ENCODE peak calls at places on chromosomes 7 and 10, in nine cellular contexts. One of them, this sample, is unnamed.

GRCh38 chr7:81462672-81463071 is 307.2 kb downstream of the HGF start:
- DNase-seq in nephron progenitor cell: no peak
- DNase-seq in A549: peak
- DNase-seq in AG04450: peak
- DNase-seq in neural progenitor cell: no peak
- DNase-seq in AG09309: peak
- DNase-seq in upper lobe of right lung: no peak
- DNase-seq in choroid plexus epithelial cell: peak
- DNase-seq in cardiac muscle cell: no peak
- DNase-seq in this sample: no peak

GRCh38 chr10:102675887-102676616 is 31.8 kb downstream of the TRIM8 start:
- DNase-seq in nephron progenitor cell: peak
- DNase-seq in A549: no peak
- DNase-seq in AG04450: peak
- DNase-seq in neural progenitor cell: peak
- DNase-seq in AG09309: peak
- DNase-seq in upper lobe of right lung: no peak
- DNase-seq in choroid plexus epithelial cell: peak
- DNase-seq in cardiac muscle cell: no peak
- DNase-seq in this sample: peak

GRCh38 chr10:47261556-47261955 is 38.4 kb upstream of the GDF10 start:
- DNase-seq in nephron progenitor cell: no peak
- DNase-seq in A549: no peak
- DNase-seq in AG04450: no peak
- DNase-seq in neural progenitor cell: no peak
- DNase-seq in AG09309: no peak
- DNase-seq in upper lobe of right lung: no peak
- DNase-seq in choroid plexus epithelial cell: no peak
- DNase-seq in cardiac muscle cell: no peak
- DNase-seq in this sample: no peak

GRCh38 chr7:138832966-138833365 is 35.0 kb upstream of the ATP6V0A4 start:
- DNase-seq in nephron progenitor cell: no peak
- DNase-seq in A549: no peak
- DNase-seq in AG04450: no peak
- DNase-seq in neural progenitor cell: no peak
- DNase-seq in AG09309: no peak
- DNase-seq in upper lobe of right lung: no peak
- DNase-seq in choroid plexus epithelial cell: no peak
- DNase-seq in cardiac muscle cell: no peak
- DNase-seq in this sample: no peak

GRCh38 chr10:6757119-6757518 is 177.0 kb upstream of the PRKCQ start:
- DNase-seq in nephron progenitor cell: no peak
- DNase-seq in A549: no peak
- DNase-seq in AG04450: no peak
- DNase-seq in neural progenitor cell: no peak
- DNase-seq in AG09309: no peak
- DNase-seq in upper lobe of right lung: no peak
- DNase-seq in choroid plexus epithelial cell: no peak
- DNase-seq in cardiac muscle cell: no peak
- DNase-seq in this sample: no peak

GRCh38 chr7:44194069-44194468 is 4.8 kb upstream of the GCK start:
- DNase-seq in nephron progenitor cell: no peak
- DNase-seq in A549: no peak
- DNase-seq in AG04450: no peak
- DNase-seq in neural progenitor cell: no peak
- DNase-seq in AG09309: no peak
- DNase-seq in upper lobe of right lung: peak
- DNase-seq in choroid plexus epithelial cell: peak
- DNase-seq in cardiac muscle cell: no peak
- DNase-seq in this sample: no peak

GRCh38 chr7:92179393-92179924 is 517 bp upstream of the LRRD1 start:
- DNase-seq in nephron progenitor cell: no peak
- DNase-seq in A549: no peak
- DNase-seq in AG04450: no peak
- DNase-seq in neural progenitor cell: peak
- DNase-seq in AG09309: no peak
- DNase-seq in upper lobe of right lung: no peak
- DNase-seq in choroid plexus epithelial cell: peak
- DNase-seq in cardiac muscle cell: no peak
- DNase-seq in this sample: peak

GRCh38 chr7:96401200-96401599 is 79.3 kb upstream of the SLC25A13 start:
- DNase-seq in nephron progenitor cell: no peak
- DNase-seq in A549: no peak
- DNase-seq in AG04450: no peak
- DNase-seq in neural progenitor cell: peak
- DNase-seq in AG09309: no peak
- DNase-seq in upper lobe of right lung: no peak
- DNase-seq in choroid plexus epithelial cell: no peak
- DNase-seq in cardiac muscle cell: no peak
- DNase-seq in this sample: no peak

GRCh38 chr10:5136468-5137087 is 42.4 kb downstream of the AKR1C3 start:
- DNase-seq in nephron progenitor cell: no peak
- DNase-seq in A549: no peak
- DNase-seq in AG04450: no peak
- DNase-seq in neural progenitor cell: no peak
- DNase-seq in AG09309: no peak
- DNase-seq in upper lobe of right lung: no peak
- DNase-seq in choroid plexus epithelial cell: no peak
- DNase-seq in cardiac muscle cell: no peak
- DNase-seq in this sample: no peak

GRCh38 chr10:88395677-88396076 is 187.4 kb downstream of the RNLS start:
- DNase-seq in nephron progenitor cell: no peak
- DNase-seq in A549: peak
- DNase-seq in AG04450: no peak
- DNase-seq in neural progenitor cell: no peak
- DNase-seq in AG09309: no peak
- DNase-seq in upper lobe of right lung: no peak
- DNase-seq in choroid plexus epithelial cell: peak
- DNase-seq in cardiac muscle cell: no peak
- DNase-seq in this sample: no peak

GRCh38 chr7:2466675-2467074 is 9.5 kb downstream of the GRIFIN start:
- DNase-seq in nephron progenitor cell: no peak
- DNase-seq in A549: no peak
- DNase-seq in AG04450: no peak
- DNase-seq in neural progenitor cell: no peak
- DNase-seq in AG09309: no peak
- DNase-seq in upper lobe of right lung: no peak
- DNase-seq in choroid plexus epithelial cell: no peak
- DNase-seq in cardiac muscle cell: no peak
- DNase-seq in this sample: no peak
- TF ChIP-seq CTCF in nephron progenitor cell: no peak
- TF ChIP-seq CTCF in A549: no peak
- TF ChIP-seq CTCF in AG04450: no peak
- TF ChIP-seq CTCF in neural progenitor cell: no peak
- TF ChIP-seq CTCF in AG09309: no peak
- TF ChIP-seq CTCF in upper lobe of right lung: no peak
- TF ChIP-seq CTCF in choroid plexus epithelial cell: no peak
- TF ChIP-seq CTCF in cardiac muscle cell: no peak
- TF ChIP-seq CTCF in this sample: no peak

GRCh38 chr7:26197153-26198115 is 3.1 kb downstream of the HNRNPA2B1 start:
- DNase-seq in nephron progenitor cell: no peak
- DNase-seq in A549: no peak
- DNase-seq in AG04450: no peak
- DNase-seq in neural progenitor cell: no peak
- DNase-seq in AG09309: no peak
- DNase-seq in upper lobe of right lung: no peak
- DNase-seq in choroid plexus epithelial cell: no peak
- DNase-seq in cardiac muscle cell: no peak
- DNase-seq in this sample: no peak

GRCh38 chr7:26200113-26200443 is 468 bp downstream of the HNRNPA2B1 start:
- DNase-seq in nephron progenitor cell: peak
- DNase-seq in A549: peak
- DNase-seq in AG04450: no peak
- DNase-seq in neural progenitor cell: peak
- DNase-seq in AG09309: no peak
- DNase-seq in upper lobe of right lung: peak
- DNase-seq in choroid plexus epithelial cell: no peak
- DNase-seq in cardiac muscle cell: peak
- DNase-seq in this sample: peak

GRCh38 chr7:26199301-26200112 is 1.0 kb downstream of the HNRNPA2B1 start:
- DNase-seq in nephron progenitor cell: peak
- DNase-seq in A549: peak
- DNase-seq in AG04450: no peak
- DNase-seq in neural progenitor cell: peak
- DNase-seq in AG09309: no peak
- DNase-seq in upper lobe of right lung: peak
- DNase-seq in choroid plexus epithelial cell: no peak
- DNase-seq in cardiac muscle cell: peak
- DNase-seq in this sample: no peak

GRCh38 chr7:26198781-26199169 is 1.8 kb downstream of the HNRNPA2B1 start:
- DNase-seq in nephron progenitor cell: no peak
- DNase-seq in A549: no peak
- DNase-seq in AG04450: no peak
- DNase-seq in neural progenitor cell: no peak
- DNase-seq in AG09309: no peak
- DNase-seq in upper lobe of right lung: no peak
- DNase-seq in choroid plexus epithelial cell: no peak
- DNase-seq in cardiac muscle cell: no peak
- DNase-seq in this sample: no peak

GRCh38 chr7:26198133-26198780 is 2.3 kb downstream of the HNRNPA2B1 start:
- DNase-seq in nephron progenitor cell: no peak
- DNase-seq in A549: no peak
- DNase-seq in AG04450: no peak
- DNase-seq in neural progenitor cell: peak
- DNase-seq in AG09309: no peak
- DNase-seq in upper lobe of right lung: no peak
- DNase-seq in choroid plexus epithelial cell: no peak
- DNase-seq in cardiac muscle cell: no peak
- DNase-seq in this sample: no peak
- TF ChIP-seq CTCF in nephron progenitor cell: peak
- TF ChIP-seq CTCF in A549: peak
- TF ChIP-seq CTCF in AG04450: peak
- TF ChIP-seq CTCF in neural progenitor cell: peak
- TF ChIP-seq CTCF in AG09309: peak
- TF ChIP-seq CTCF in upper lobe of right lung: peak
- TF ChIP-seq CTCF in choroid plexus epithelial cell: peak
- TF ChIP-seq CTCF in cardiac muscle cell: peak
- TF ChIP-seq CTCF in this sample: peak

GRCh38 chr7:149494738-149495368 is 2.8 kb downstream of the ZNF746 start:
- DNase-seq in nephron progenitor cell: no peak
- DNase-seq in A549: peak
- DNase-seq in AG04450: peak
- DNase-seq in neural progenitor cell: no peak
- DNase-seq in AG09309: peak
- DNase-seq in upper lobe of right lung: no peak
- DNase-seq in choroid plexus epithelial cell: peak
- DNase-seq in cardiac muscle cell: no peak
- DNase-seq in this sample: no peak

GRCh38 chr7:149490083-149490482 is 7.5 kb downstream of the ZNF746 start:
- DNase-seq in nephron progenitor cell: no peak
- DNase-seq in A549: no peak
- DNase-seq in AG04450: no peak
- DNase-seq in neural progenitor cell: no peak
- DNase-seq in AG09309: no peak
- DNase-seq in upper lobe of right lung: no peak
- DNase-seq in choroid plexus epithelial cell: no peak
- DNase-seq in cardiac muscle cell: no peak
- DNase-seq in this sample: no peak

GRCh38 chr7:149493366-149493765 is 4.2 kb downstream of the ZNF746 start:
- DNase-seq in nephron progenitor cell: no peak
- DNase-seq in A549: no peak
- DNase-seq in AG04450: no peak
- DNase-seq in neural progenitor cell: no peak
- DNase-seq in AG09309: no peak
- DNase-seq in upper lobe of right lung: no peak
- DNase-seq in choroid plexus epithelial cell: no peak
- DNase-seq in cardiac muscle cell: no peak
- DNase-seq in this sample: no peak

DNA sequence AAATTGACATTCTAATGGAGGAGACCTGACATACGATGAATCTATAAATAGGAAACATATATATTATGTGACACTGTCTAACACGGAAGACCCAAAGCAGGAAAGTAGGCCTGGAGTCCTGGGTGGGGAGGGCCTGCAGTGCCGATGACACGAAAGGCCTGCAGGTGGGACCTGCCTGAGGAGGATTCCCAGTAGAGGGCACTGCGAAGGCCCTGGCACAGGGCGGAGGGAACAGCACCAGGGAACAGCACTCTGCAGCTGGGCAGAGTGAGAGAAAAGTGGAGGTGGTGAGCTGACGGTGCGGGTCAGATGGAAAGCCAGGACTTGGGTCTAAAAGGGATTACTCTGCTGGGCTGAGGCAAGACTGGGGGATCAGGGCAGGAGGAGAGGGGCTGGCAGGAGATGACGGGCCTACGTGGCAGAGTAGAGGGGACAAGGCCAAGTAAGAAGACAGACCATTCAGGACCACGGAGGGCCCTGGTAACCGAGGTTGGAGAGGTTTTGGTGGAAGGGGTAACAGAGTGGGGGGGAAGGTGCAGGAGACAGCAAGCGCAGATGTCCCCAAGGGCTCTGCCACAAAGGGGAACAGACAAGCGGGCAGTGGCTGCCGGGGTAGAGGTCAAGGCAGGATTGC is 8.1 kb downstream of the ZNF746 start:
- DNase-seq in nephron progenitor cell: no peak
- DNase-seq in A549: peak
- DNase-seq in AG04450: no peak
- DNase-seq in neural progenitor cell: peak
- DNase-seq in AG09309: no peak
- DNase-seq in upper lobe of right lung: no peak
- DNase-seq in choroid plexus epithelial cell: no peak
- DNase-seq in cardiac muscle cell: no peak
- DNase-seq in this sample: no peak
- TF ChIP-seq CTCF in nephron progenitor cell: no peak
- TF ChIP-seq CTCF in A549: peak
- TF ChIP-seq CTCF in AG04450: no peak
- TF ChIP-seq CTCF in neural progenitor cell: peak
- TF ChIP-seq CTCF in AG09309: peak
- TF ChIP-seq CTCF in upper lobe of right lung: peak
- TF ChIP-seq CTCF in choroid plexus epithelial cell: peak
- TF ChIP-seq CTCF in cardiac muscle cell: no peak
- TF ChIP-seq CTCF in this sample: peak

GRCh38 chr7:129636641-129637040 is 25.1 kb downstream of the NRF1 start:
- DNase-seq in nephron progenitor cell: no peak
- DNase-seq in A549: no peak
- DNase-seq in AG04450: no peak
- DNase-seq in neural progenitor cell: no peak
- DNase-seq in AG09309: no peak
- DNase-seq in upper lobe of right lung: no peak
- DNase-seq in choroid plexus epithelial cell: no peak
- DNase-seq in cardiac muscle cell: no peak
- DNase-seq in this sample: no peak

GRCh38 chr7:129634361-129635034 is 23.0 kb downstream of the NRF1 start:
- DNase-seq in nephron progenitor cell: no peak
- DNase-seq in A549: no peak
- DNase-seq in AG04450: no peak
- DNase-seq in neural progenitor cell: no peak
- DNase-seq in AG09309: no peak
- DNase-seq in upper lobe of right lung: no peak
- DNase-seq in choroid plexus epithelial cell: no peak
- DNase-seq in cardiac muscle cell: no peak
- DNase-seq in this sample: no peak

GRCh38 chr7:129630341-129630740 is 18.8 kb downstream of the NRF1 start:
- DNase-seq in nephron progenitor cell: no peak
- DNase-seq in A549: no peak
- DNase-seq in AG04450: no peak
- DNase-seq in neural progenitor cell: no peak
- DNase-seq in AG09309: no peak
- DNase-seq in upper lobe of right lung: no peak
- DNase-seq in choroid plexus epithelial cell: no peak
- DNase-seq in cardiac muscle cell: no peak
- DNase-seq in this sample: no peak

GRCh38 chr7:129640400-129640799 is 28.9 kb downstream of the NRF1 start:
- DNase-seq in nephron progenitor cell: no peak
- DNase-seq in A549: no peak
- DNase-seq in AG04450: no peak
- DNase-seq in neural progenitor cell: no peak
- DNase-seq in AG09309: no peak
- DNase-seq in upper lobe of right lung: no peak
- DNase-seq in choroid plexus epithelial cell: no peak
- DNase-seq in cardiac muscle cell: no peak
- DNase-seq in this sample: no peak

GRCh38 chr7:129635300-129636029 is 23.9 kb downstream of the NRF1 start:
- DNase-seq in nephron progenitor cell: peak
- DNase-seq in A549: peak
- DNase-seq in AG04450: peak
- DNase-seq in neural progenitor cell: peak
- DNase-seq in AG09309: peak
- DNase-seq in upper lobe of right lung: no peak
- DNase-seq in choroid plexus epithelial cell: peak
- DNase-seq in cardiac muscle cell: peak
- DNase-seq in this sample: peak
- TF ChIP-seq CTCF in nephron progenitor cell: peak
- TF ChIP-seq CTCF in A549: peak
- TF ChIP-seq CTCF in AG04450: peak
- TF ChIP-seq CTCF in neural progenitor cell: peak
- TF ChIP-seq CTCF in AG09309: peak
- TF ChIP-seq CTCF in upper lobe of right lung: peak
- TF ChIP-seq CTCF in choroid plexus epithelial cell: peak
- TF ChIP-seq CTCF in cardiac muscle cell: peak
- TF ChIP-seq CTCF in this sample: peak

This sample was measured in GM10248.